ENCODE peak calls at places on chromosomes 16 and 17, in eight cellular contexts. V is NB4, Z is adrenal gland, R is transverse colon, M is sigmoid colon, L is K562, N is A549, D is ovary. P is an unnamed sample.
A peak's percentile ranks its signal among the peaks of the same experiment; 100 is the strongest.

GRCh38 chr16:88479795-88480760 is 27.0 kb downstream of the ZFPM1 start:
- DNase-seq in D (no peak), V (peak; percentile 70), L (no peak), R (peak; percentile 60), Z (no peak), N (no peak), M (no peak), P (no peak)

GRCh38 chr16:11682655-11683096 is 14.4 kb downstream of the SNN start:
- DNase-seq in R (no peak), L (no peak), N (no peak), D (no peak), Z (no peak), V (peak; percentile 26), M (peak; percentile 4), P (peak; percentile 32)

GRCh38 chr16:48081656-48082055 is 74.1 kb downstream of the ABCC12 start:
- DNase-seq in D (no peak), V (no peak), Z (peak; percentile 23), N (peak; percentile 44), L (no peak), M (no peak), R (no peak), P (no peak)

GRCh38 chr17:42016411-42016831 is 818 bp downstream of the DNAJC7 start:
- DNase-seq in Z (peak; percentile 25), N (no peak), R (no peak), M (no peak), V (no peak), D (no peak), L (peak; percentile 42), P (peak; percentile 67)

GRCh38 chr17:15885770-15886169 is 59.2 kb upstream of the ADORA2B start:
- DNase-seq in R (no peak), V (peak; percentile 34), N (no peak), M (no peak), D (no peak), L (no peak), Z (no peak), P (no peak)

GRCh38 chr16:919658-920631 is 50.8 kb downstream of the LMF1 start:
- DNase-seq in M (peak; percentile 77), R (no peak), D (no peak), V (no peak), L (no peak), Z (no peak), N (no peak), P (no peak)

GRCh38 chr17:33241390-33241789 is 51.7 kb downstream of the ASIC2 start:
- DNase-seq in L (no peak), V (no peak), R (no peak), N (peak; percentile 33), Z (peak; percentile 32), M (no peak), D (no peak), P (no peak)

GRCh38 chr17:67221062-67221998 is 23.7 kb downstream of the HELZ start:
- DNase-seq in M (no peak), V (peak; percentile 72), L (peak; percentile 29), D (no peak), N (peak; percentile 57), R (no peak), Z (peak; percentile 48), P (peak; percentile 66)

GRCh38 chr17:66567234-66568170 is 265.1 kb downstream of the PRKCA start:
- DNase-seq in L (peak; percentile 64), N (peak; percentile 78), V (peak; percentile 73), D (peak; percentile 72), Z (peak; percentile 87), R (peak; percentile 88), M (peak; percentile 87), P (peak; percentile 81)

GRCh38 chr16:83561876-83562275 is 245.9 kb upstream of the HSBP1 start:
- DNase-seq in R (no peak), L (no peak), N (no peak), M (no peak), V (peak; percentile 37), Z (no peak), D (no peak), P (no peak)

GRCh38 chr16:18950469-18951185 is 24.4 kb upstream of the SMG1 start:
- DNase-seq in V (no peak), N (no peak), L (no peak), D (no peak), M (no peak), R (no peak), Z (no peak), P (no peak)

GRCh38 chr17:64503821-64504768 is 2.0 kb downstream of the DDX5 start:
- DNase-seq in L (no peak), R (no peak), V (no peak), Z (no peak), D (no peak), M (no peak), N (no peak), P (no peak)
- TF ChIP-seq POLR2A in L (no peak), R (no peak), V (no peak), Z (no peak), D (no peak), M (no peak), N (no peak), P (no peak)

GRCh38 chr16:89913408-89914387 is 5.0 kb upstream of the MC1R start:
- DNase-seq in V (no peak), L (no peak), M (no peak), N (no peak), R (no peak), D (no peak), Z (no peak), P (no peak)
- TF ChIP-seq POLR2A in V (no peak), L (no peak), M (no peak), N (no peak), R (no peak), D (no peak), Z (no peak), P (no peak)

GRCh38 chr17:48571024-48571818 is 6.9 kb downstream of the HOXB4 start:
- DNase-seq in D (no peak), Z (no peak), R (no peak), N (no peak), M (no peak), V (no peak), L (no peak), P (no peak)
- TF ChIP-seq POLR2A in D (no peak), Z (no peak), R (no peak), N (no peak), M (no peak), V (no peak), L (no peak), P (no peak)

GRCh38 chr17:39738568-39738901 is 797 bp downstream of the GRB7 start:
- DNase-seq in Z (no peak), V (no peak), R (peak; percentile 76), D (no peak), N (peak; percentile 92), M (no peak), L (peak; percentile 45), P (no peak)
- TF ChIP-seq POLR2A in Z (no peak), V (no peak), R (no peak), D (no peak), N (no peak), M (no peak), L (no peak), P (no peak)

GRCh38 chr17:3893720-3894116 is 865 bp upstream of the CAMKK1 start:
- DNase-seq in Z (no peak), N (no peak), R (no peak), M (no peak), L (no peak), D (no peak), V (no peak), P (no peak)

GRCh38 chr17:3896108-3897099 is 3.6 kb upstream of the CAMKK1 start:
- DNase-seq in L (no peak), M (no peak), R (no peak), N (no peak), V (no peak), Z (peak; percentile 53), D (peak; percentile 60), P (no peak)

GRCh38 chr17:3895354-3895753 is 2.5 kb upstream of the CAMKK1 start:
- DNase-seq in R (no peak), D (no peak), N (no peak), L (no peak), M (no peak), V (no peak), Z (no peak), P (no peak)

GRCh38 chr17:3894188-3894587 is 1.3 kb upstream of the CAMKK1 start:
- DNase-seq in N (no peak), R (no peak), Z (no peak), D (no peak), V (no peak), M (no peak), L (no peak), P (no peak)

DNA sequence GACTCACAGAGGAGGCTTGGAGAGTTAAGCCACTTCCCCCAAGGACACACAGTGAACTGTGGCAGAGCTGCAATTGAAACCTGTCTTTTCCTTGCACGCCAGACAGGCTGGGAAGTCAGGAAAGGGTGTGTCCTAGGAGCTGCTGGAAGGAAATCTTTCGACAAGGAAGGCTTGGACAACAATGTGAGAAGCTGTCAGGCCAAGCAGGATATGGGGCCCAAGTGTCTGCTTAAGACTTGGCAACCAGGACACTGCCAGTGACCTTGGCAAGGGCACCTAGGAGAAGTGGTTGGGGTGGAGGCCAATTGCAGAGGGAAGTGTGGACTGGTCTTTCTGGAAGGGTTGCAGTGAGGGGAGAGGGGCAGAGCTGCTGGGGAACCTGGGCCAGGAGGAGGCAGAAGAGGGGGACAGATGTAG is 2.1 kb upstream of the CAMKK1 start:
- DNase-seq in M (no peak), V (peak; percentile 41), L (no peak), Z (peak; percentile 82), N (no peak), D (no peak), R (peak; percentile 71), P (no peak)
- TF ChIP-seq POLR2A in M (no peak), V (no peak), L (no peak), Z (no peak), N (no peak), D (no peak), R (peak; percentile 55), P (no peak)

GRCh38 chr17:5234645-5235576 is at the start of gene SCIMP:
- DNase-seq in R (peak; percentile 40), N (no peak), M (peak; percentile 71), L (no peak), Z (peak; percentile 52), D (no peak), V (peak; percentile 77), P (no peak)

GRCh38 chr17:5241861-5242671 is 7.4 kb upstream of the SCIMP start:
- DNase-seq in L (no peak), R (peak; percentile 27), V (no peak), Z (no peak), M (no peak), D (no peak), N (no peak), P (no peak)

GRCh38 chr17:5237541-5238016 is 2.9 kb upstream of the SCIMP start:
- DNase-seq in L (peak; percentile 68), Z (peak; percentile 69), N (peak; percentile 77), V (peak; percentile 83), D (no peak), R (peak; percentile 72), M (no peak), P (peak; percentile 83)

GRCh38 chr17:5236871-5237540 is 2.3 kb upstream of the SCIMP start:
- DNase-seq in R (no peak), M (no peak), N (no peak), V (no peak), D (no peak), L (no peak), Z (no peak), P (no peak)

GRCh38 chr17:5238333-5238732 is 3.7 kb upstream of the SCIMP start:
- DNase-seq in Z (no peak), R (no peak), D (no peak), V (no peak), L (no peak), M (no peak), N (no peak), P (no peak)
- TF ChIP-seq POLR2A in Z (no peak), R (no peak), D (no peak), V (no peak), L (no peak), M (no peak), N (no peak), P (no peak)